ENCODE peak calls at places on chromosomes 3 and 15, in eight cellular contexts. W, U, Y, P, E, T, O and H are unnamed samples.

GRCh38 chr15:25422021-25422420 is 16.8 kb downstream of the UBE3A start:
- DNase-seq in W (no peak), U (no peak), Y (no peak), P (no peak), E (no peak), T (no peak), O (no peak), H (no peak)

GRCh38 chr3:33218446-33219174 is at the start of gene SUSD5:
- DNase-seq in W (peak), U (peak), Y (peak), P (no peak), E (no peak), T (no peak), O (peak), H (peak)

GRCh38 chr15:38610748-38611147 is 46.1 kb upstream of the RASGRP1 start:
- DNase-seq in W (no peak), U (no peak), Y (no peak), P (peak), E (no peak), T (peak), O (no peak), H (peak)

GRCh38 chr3:31753050-31753425 is 220.3 kb downstream of the STT3B start:
- DNase-seq in W (no peak), U (no peak), Y (no peak), P (no peak), E (no peak), T (no peak), O (no peak), H (no peak)

GRCh38 chr3:17155951-17156350 is 271.2 kb downstream of the PLCL2 start:
- DNase-seq in W (no peak), U (no peak), Y (no peak), P (no peak), E (no peak), T (no peak), O (no peak), H (no peak)

GRCh38 chr15:67307156-67307555 is 52.6 kb downstream of the IQCH start:
- DNase-seq in W (no peak), U (peak), Y (no peak), P (no peak), E (no peak), T (no peak), O (peak), H (no peak)

GRCh38 chr15:67504796-67505195 is 16.1 kb upstream of the C15orf61 start:
- DNase-seq in W (no peak), U (no peak), Y (no peak), P (no peak), E (no peak), T (no peak), O (peak), H (no peak)

GRCh38 chr3:32890420-32891276 is 60.8 kb upstream of the CCR4 start:
- DNase-seq in W (no peak), U (no peak), Y (no peak), P (no peak), E (no peak), T (no peak), O (no peak), H (no peak)

GRCh38 chr3:66411436-66411835 is 89.4 kb downstream of the LRIG1 start:
- DNase-seq in W (no peak), U (no peak), Y (no peak), P (no peak), E (no peak), T (no peak), O (peak), H (no peak)

GRCh38 chr3:189862385-189863023 is 231.3 kb downstream of the TP63 start:
- DNase-seq in W (no peak), U (peak), Y (no peak), P (no peak), E (no peak), T (no peak), O (peak), H (no peak)

GRCh38 chr15:92848852-92849598 is 51.1 kb upstream of the CHD2 start:
- DNase-seq in W (no peak), U (peak), Y (no peak), P (peak), E (no peak), T (peak), O (peak), H (no peak)

GRCh38 chr3:61030469-61031035 is 220.7 kb downstream of the FHIT start:
- DNase-seq in W (no peak), U (peak), Y (no peak), P (no peak), E (no peak), T (no peak), O (no peak), H (no peak)

GRCh38 chr3:134795776-134796312 is 784 bp downstream of the EPHB1 start:
- DNase-seq in W (no peak), U (peak), Y (no peak), P (no peak), E (peak), T (no peak), O (peak), H (no peak)

GRCh38 chr3:138057384-138057783 is 47.4 kb downstream of the CLDN18 start:
- DNase-seq in W (no peak), U (no peak), Y (no peak), P (no peak), E (no peak), T (no peak), O (no peak), H (no peak)

GRCh38 chr3:129577925-129578742 is 28.3 kb downstream of the PLXND1 start:
- DNase-seq in W (peak), U (no peak), Y (no peak), P (peak), E (no peak), T (no peak), O (no peak), H (peak)

GRCh38 chr3:41216993-41217392 is 17.7 kb downstream of the CTNNB1 start:
- DNase-seq in W (no peak), U (no peak), Y (no peak), P (no peak), E (no peak), T (no peak), O (no peak), H (no peak)

GRCh38 chr3:88059380-88060160 is 515 bp downstream of the ZNF654 start:
- DNase-seq in W (no peak), U (no peak), Y (no peak), P (no peak), E (peak), T (no peak), O (peak), H (peak)

GRCh38 chr15:85597155-85597815 is 197.4 kb downstream of the KLHL25 start:
- DNase-seq in W (no peak), U (no peak), Y (no peak), P (peak), E (no peak), T (peak), O (no peak), H (no peak)